ENCODE peak calls at places on chromosomes 2 and 18, in five cellular contexts. X is HepG2, K is GM12878, T is K562, M is H1. Q is an unnamed sample.

GRCh38 chr2:120670771-120671480 is 64.7 kb upstream of the GLI2 start:
- DNase-seq in X (no peak), K (no peak), T (no peak), M (no peak), Q (no peak)

GRCh38 chr2:128469875-128470274 is 151.2 kb upstream of the HS6ST1 start:
- DNase-seq in X (no peak), K (no peak), T (no peak), M (no peak), Q (no peak)

GRCh38 chr2:221572180-221572820 is at the start of gene EPHA4:
- DNase-seq in X (no peak), K (no peak), T (peak; percentile 70), M (no peak), Q (peak; percentile 87)

GRCh38 chr18:49500136-49500921 is 13.3 kb upstream of the C18orf32 start:
- DNase-seq in X (no peak), K (no peak), T (no peak), M (no peak), Q (peak; percentile 42)

GRCh38 chr2:46686811-46687210 is 207.4 kb downstream of the TMEM247 start:
- DNase-seq in X (no peak), K (no peak), T (no peak), M (no peak), Q (no peak)

GRCh38 chr2:20015482-20016083 is 3.1 kb upstream of the MATN3 start:
- DNase-seq in X (peak; percentile 75), K (peak; percentile 7), T (peak; percentile 38), M (no peak), Q (peak; percentile 67)

GRCh38 chr2:20633794-20634259 is 17.1 kb downstream of the HS1BP3 start:
- DNase-seq in X (no peak), K (no peak), T (peak; percentile 36), M (no peak), Q (peak; percentile 28)

GRCh38 chr18:28816155-28816554 is 639.2 kb upstream of the CDH2 start:
- DNase-seq in X (no peak), K (no peak), T (no peak), M (no peak), Q (no peak)

GRCh38 chr2:148642891-148643416 is 1.6 kb upstream of the EPC2 start:
- DNase-seq in X (no peak), K (no peak), T (peak; percentile 54), M (no peak), Q (no peak)

GRCh38 chr2:10101491-10101890 is 21.0 kb upstream of the RRM2 start:
- DNase-seq in X (no peak), K (no peak), T (no peak), M (no peak), Q (no peak)

GRCh38 chr2:10097352-10098148 is 17.3 kb upstream of the CYS1 start:
- DNase-seq in X (peak; percentile 61), K (no peak), T (peak; percentile 86), M (no peak), Q (peak; percentile 89)

DNA sequence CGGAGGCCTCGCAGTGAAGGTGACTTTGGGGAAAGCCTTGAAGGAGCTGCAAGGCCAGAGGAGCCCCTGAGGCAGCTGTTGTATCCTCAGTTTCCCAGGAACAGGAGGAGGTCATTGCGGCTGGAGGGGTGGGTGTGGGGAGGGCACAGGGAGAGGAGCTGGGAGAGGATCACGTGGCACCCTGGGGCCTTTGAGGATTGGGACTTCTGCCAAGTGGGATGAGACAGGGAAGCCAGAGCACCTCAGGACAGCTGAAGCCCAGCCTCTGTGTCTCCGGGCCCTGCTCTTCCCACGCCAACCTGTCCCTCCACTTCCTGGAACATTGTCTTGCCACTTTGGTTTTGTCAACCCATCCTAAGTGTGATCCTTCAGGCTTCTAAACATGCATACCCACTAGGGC is 19.4 kb upstream of the RRM2 start:
- DNase-seq in X (no peak), K (no peak), T (peak; percentile 66), M (no peak), Q (no peak)
- H3K4me2 ChIP-seq in X (no peak overlapping the region), K (no peak overlapping the region), T (peak overlapping the region; percentile 24), M (no peak overlapping the region), Q (no peak overlapping the region)

GRCh38 chr2:222575618-222576017 is 80.3 kb downstream of the FARSB start:
- DNase-seq in X (no peak), K (no peak), T (no peak), M (no peak), Q (no peak)
- TF ChIP-seq CREB1 in X (no peak), K (no peak), T (no peak), M (no peak), Q (no peak)

GRCh38 chr2:66237470-66238354 is 197.2 kb upstream of the MEIS1 start:
- DNase-seq in X (no peak), K (no peak), T (no peak), M (no peak), Q (no peak)

GRCh38 chr2:66236067-66236705 is 198.7 kb upstream of the MEIS1 start:
- DNase-seq in X (no peak), K (no peak), T (no peak), M (no peak), Q (no peak)

GRCh38 chr2:66239655-66240054 is 195.3 kb upstream of the MEIS1 start:
- DNase-seq in X (no peak), K (no peak), T (no peak), M (no peak), Q (no peak)

GRCh38 chr2:66235408-66235807 is 199.5 kb upstream of the MEIS1 start:
- DNase-seq in X (no peak), K (no peak), T (no peak), M (no peak), Q (no peak)

DNA sequence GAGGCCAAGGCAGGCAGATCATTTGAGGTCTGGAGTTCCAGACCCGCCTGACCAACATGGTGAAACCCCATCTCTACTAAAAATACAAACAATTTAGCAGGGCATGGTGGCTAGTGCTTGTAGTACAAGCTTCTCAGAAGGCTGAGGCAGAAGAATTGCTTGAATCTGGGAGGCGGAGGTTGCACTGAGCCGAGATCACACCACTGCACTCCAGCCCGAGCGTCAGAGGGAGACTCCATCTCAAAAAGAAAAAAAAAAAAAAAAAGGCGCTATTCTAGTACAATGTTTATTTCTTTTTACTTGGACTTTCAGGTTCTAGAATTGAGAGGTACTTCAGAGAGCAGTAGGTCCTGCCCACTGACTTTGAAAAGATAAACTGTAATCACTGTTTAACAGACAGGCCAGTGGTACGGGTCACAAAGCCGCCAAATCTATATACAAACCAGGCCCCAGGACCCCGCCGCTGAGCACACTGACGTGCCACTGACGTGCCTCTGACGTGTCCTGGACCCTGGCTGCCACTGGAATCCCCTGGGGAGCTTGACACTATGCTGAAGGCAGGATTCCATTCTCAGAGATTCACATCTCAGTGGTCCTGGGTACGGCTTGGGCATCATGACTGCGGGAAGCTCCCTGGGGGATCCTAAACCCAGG is 198.0 kb upstream of the MEIS1 start:
- DNase-seq in X (no peak), K (no peak), T (no peak), M (no peak), Q (no peak)
- H3K4me2 ChIP-seq in X (no peak overlapping the region), K (no peak overlapping the region), T (no peak overlapping the region), M (no peak overlapping the region), Q (no peak overlapping the region)

GRCh38 chr18:60893331-60894114 is 439.7 kb upstream of the CDH20 start:
- DNase-seq in X (no peak), K (no peak), T (no peak), M (no peak), Q (no peak)

GRCh38 chr18:60894254-60894945 is 438.8 kb upstream of the CDH20 start:
- DNase-seq in X (no peak), K (no peak), T (no peak), M (no peak), Q (no peak)

GRCh38 chr18:60892855-60893254 is 440.4 kb upstream of the CDH20 start:
- DNase-seq in X (peak; percentile 45), K (no peak), T (no peak), M (no peak), Q (no peak)

GRCh38 chr18:60892441-60892840 is 440.8 kb upstream of the CDH20 start:
- DNase-seq in X (no peak), K (no peak), T (no peak), M (no peak), Q (no peak)

DNA sequence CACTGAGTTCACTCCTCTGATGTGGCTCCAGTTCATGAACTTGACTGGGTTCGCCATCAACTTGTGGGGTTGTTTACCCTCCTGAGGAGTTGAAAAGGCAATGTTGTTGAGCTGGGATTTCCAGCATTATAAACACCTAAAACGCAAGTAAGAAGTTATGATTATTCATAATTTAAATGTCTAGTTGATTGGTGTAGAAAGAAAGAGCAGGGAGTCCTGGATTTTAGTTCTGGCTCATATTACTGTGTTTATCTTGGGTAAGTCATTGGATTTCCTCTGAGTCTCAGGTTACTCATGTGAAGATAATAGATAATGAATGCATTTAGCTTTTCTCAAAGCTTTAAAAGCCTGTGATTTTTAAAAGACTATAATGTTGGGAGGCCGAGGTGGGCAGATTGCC is 438.0 kb upstream of the CDH20 start:
- DNase-seq in X (no peak), K (no peak), T (no peak), M (no peak), Q (no peak)
- TF ChIP-seq CREB1 in X (no peak), K (no peak), T (no peak), M (no peak), Q (no peak)

GRCh38 chr2:220178991-220179695 is 551.7 kb downstream of the SLC4A3 start:
- DNase-seq in X (no peak), K (no peak), T (no peak), M (no peak), Q (no peak)
- H3K4me2 ChIP-seq in X (no peak overlapping the region), K (no peak overlapping the region), T (no peak overlapping the region), M (no peak overlapping the region), Q (no peak overlapping the region)

GRCh38 chr2:28274911-28275685 is 117.6 kb upstream of the FOSL2 start:
- DNase-seq in X (no peak), K (no peak), T (no peak), M (peak; percentile 17), Q (no peak)
- TF ChIP-seq CREB1 in X (no peak), K (no peak), T (no peak), M (no peak), Q (no peak)

GRCh38 chr2:3779650-3780049 is 76.3 kb downstream of the DCDC2C start:
- DNase-seq in X (no peak), K (no peak), T (no peak), M (no peak), Q (no peak)
- H3K4me2 ChIP-seq in X (no peak overlapping the region), K (no peak overlapping the region), T (no peak overlapping the region), M (no peak overlapping the region), Q (no peak overlapping the region)

GRCh38 chr2:36371070-36371962 is 15.7 kb downstream of the CRIM1 start:
- DNase-seq in X (peak; percentile 83), K (no peak), T (no peak), M (no peak), Q (no peak)
- TF ChIP-seq CREB1 in X (peak; percentile 29), K (no peak), T (no peak), M (no peak), Q (no peak)

GRCh38 chr2:86700705-86701104 is 19.4 kb upstream of the RMND5A start:
- DNase-seq in X (no peak), K (no peak), T (no peak), M (no peak), Q (no peak)
- H3K4me2 ChIP-seq in X (no peak overlapping the region), K (no peak overlapping the region), T (no peak overlapping the region), M (no peak overlapping the region), Q (no peak overlapping the region)

DNA sequence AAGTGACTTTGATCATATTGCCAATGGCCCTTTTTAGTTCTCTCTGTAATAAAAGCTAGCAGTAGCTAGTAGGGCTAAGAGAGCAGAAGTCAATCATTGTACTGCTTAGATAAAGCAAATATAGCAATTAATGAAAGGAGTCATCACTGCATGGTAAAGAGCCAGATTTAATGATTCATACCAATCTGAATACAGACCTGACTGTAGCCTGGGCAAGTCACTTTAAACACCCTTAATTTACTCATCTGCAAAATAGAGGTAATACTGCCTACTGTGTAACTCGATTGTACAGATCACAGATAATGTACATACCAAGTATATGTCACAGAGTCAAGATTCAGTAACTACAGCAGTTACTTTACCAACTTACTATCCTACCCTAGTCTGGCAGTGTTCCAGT is 63.6 kb downstream of the ASXL2 start:
- DNase-seq in X (no peak), K (no peak), T (no peak), M (no peak), Q (no peak)
- TF ChIP-seq CREB1 in X (no peak), K (no peak), T (no peak), M (no peak), Q (no peak)

Q was measured in GM23338.